ENCODE peak calls at places on chromosomes 7 and 10, in four cellular contexts. Y is glutamatergic neuron, I is tibial nerve, Z is pancreas. V is an unnamed sample.

GRCh38 chr7:141246426-141246825 is 172.6 kb downstream of the TMEM178B start:
- DNase-seq in Z (no peak), I (no peak), Y (no peak), V (no peak)

GRCh38 chr10:15620304-15620703 is 99.4 kb downstream of the ITGA8 start:
- DNase-seq in I (no peak), Z (no peak), Y (no peak), V (no peak)

GRCh38 chr10:30422981-30423654 is 10.9 kb upstream of the MAP3K8 start:
- DNase-seq in Z (peak; percentile 37), I (no peak), Y (no peak), V (peak; percentile 29)

GRCh38 chr10:77773631-77774426 is 136.2 kb upstream of the KCNMA1 start:
- DNase-seq in Z (no peak), I (no peak), Y (no peak), V (no peak)

GRCh38 chr7:94389381-94389780 is 5.3 kb upstream of the COL1A2 start:
- DNase-seq in Z (no peak), Y (no peak), I (no peak), V (no peak)

GRCh38 chr7:105713488-105714465 is 132.5 kb upstream of the EFCAB10 start:
- DNase-seq in Y (no peak), I (no peak), Z (no peak), V (no peak)

GRCh38 chr10:79047875-79048638 is 20.7 kb upstream of the ZMIZ1 start:
- DNase-seq in Y (peak; percentile 31), I (no peak), Z (peak; percentile 25), V (no peak)

GRCh38 chr7:158353606-158354570 is 233.7 kb downstream of the PTPRN2 start:
- DNase-seq in Y (peak; percentile 53), I (no peak), Z (no peak), V (no peak)

GRCh38 chr10:4267084-4267774 is 482.2 kb upstream of the KLF6 start:
- DNase-seq in Z (no peak), Y (no peak), I (no peak), V (no peak)

GRCh38 chr10:14302035-14302434 is 28.7 kb downstream of the FRMD4A start:
- DNase-seq in Y (no peak), I (no peak), Z (no peak), V (no peak)

GRCh38 chr7:90178592-90179279 is 24.5 kb downstream of the STEAP1 start:
- DNase-seq in I (no peak), Z (no peak), Y (no peak), V (no peak)

GRCh38 chr10:123882177-123882576 is 9.4 kb downstream of the CPXM2 start:
- DNase-seq in Y (no peak), Z (no peak), I (no peak), V (no peak)

GRCh38 chr10:7302393-7303054 is 108.3 kb downstream of the SFMBT2 start:
- DNase-seq in Y (no peak), I (no peak), Z (no peak), V (peak; percentile 26)

GRCh38 chr10:132972149-132972985 is 30.0 kb upstream of the CFAP46 start:
- DNase-seq in I (no peak), Z (no peak), Y (peak; percentile 16), V (no peak)

GRCh38 chr10:38127812-38128211 is 33.7 kb downstream of the ZNF37A start:
- DNase-seq in I (no peak), Y (no peak), Z (no peak), V (no peak)

GRCh38 chr10:43683451-43684197 is 34.9 kb upstream of the ZNF32 start:
- DNase-seq in Z (no peak), I (no peak), Y (peak; percentile 48), V (no peak)

GRCh38 chr7:127751723-127752448 is 99.9 kb downstream of the SND1 start:
- DNase-seq in I (no peak), Z (peak; percentile 12), Y (no peak), V (no peak)

GRCh38 chr10:106722524-106722923 is 442.0 kb downstream of the SORCS1 start:
- DNase-seq in Z (no peak), Y (no peak), I (no peak), V (no peak)

GRCh38 chr7:50335795-50336754 is 31.6 kb downstream of the IKZF1 start:
- DNase-seq in I (no peak), Z (no peak), Y (no peak), V (no peak)

GRCh38 chr7:144384555-144385245 is 18.8 kb downstream of the NOBOX start:
- DNase-seq in Y (no peak), Z (no peak), I (no peak), V (no peak)

GRCh38 chr7:30970594-30971094 is 6.9 kb downstream of the GHRHR start:
- DNase-seq in I (no peak), Y (no peak), Z (no peak), V (peak; percentile 56)

GRCh38 chr7:90119178-90119971 is 34.9 kb upstream of the STEAP1 start:
- DNase-seq in Z (peak; percentile 39), I (no peak), Y (peak; percentile 59), V (peak; percentile 19)

GRCh38 chr7:129989466-129989865 is 36.7 kb upstream of the UBE2H start:
- DNase-seq in Z (no peak), I (no peak), Y (no peak), V (no peak)

GRCh38 chr10:73772280-73773151 is 9.3 kb upstream of the CHCHD1 start:
- DNase-seq in Y (peak; percentile 70), I (peak; percentile 50), Z (peak; percentile 87), V (peak; percentile 61)

V was measured in prostate gland.